ENCODE peak calls at places on chromosomes 2 and 18, in five cellular contexts. One of them, this sample, is unnamed.

GRCh38 chr2:175450029-175450428 is 268.5 kb upstream of the ATP5MC3 start:
- DNase-seq in coronary artery: no peak
- DNase-seq in EL: no peak
- DNase-seq in Calu3: no peak
- DNase-seq in HT1080: no peak
- DNase-seq in this sample: no peak

GRCh38 chr2:64766841-64767669 is 113.3 kb upstream of the SERTAD2 start:
- DNase-seq in coronary artery: no peak
- DNase-seq in EL: peak; percentile 33
- DNase-seq in Calu3: no peak
- DNase-seq in HT1080: peak; percentile 22
- DNase-seq in this sample: no peak

GRCh38 chr18:3599861-3600260 is 149.9 kb downstream of the TGIF1 start:
- DNase-seq in coronary artery: no peak
- DNase-seq in EL: no peak
- DNase-seq in Calu3: no peak
- DNase-seq in HT1080: no peak
- DNase-seq in this sample: no peak

GRCh38 chr18:48926420-48926857 is 24.3 kb downstream of the SMAD7 start:
- DNase-seq in coronary artery: no peak
- DNase-seq in EL: no peak
- DNase-seq in Calu3: no peak
- DNase-seq in HT1080: no peak
- DNase-seq in this sample: no peak

GRCh38 chr2:6343076-6343475 is 522.6 kb downstream of the CMPK2 start:
- DNase-seq in coronary artery: no peak
- DNase-seq in EL: no peak
- DNase-seq in Calu3: no peak
- DNase-seq in HT1080: no peak
- DNase-seq in this sample: no peak

GRCh38 chr2:202376460-202377307 is 557 bp downstream of the BMPR2 start:
- DNase-seq in coronary artery: peak; percentile 82
- DNase-seq in EL: peak; percentile 63
- DNase-seq in Calu3: peak; percentile 51
- DNase-seq in HT1080: peak; percentile 64
- DNase-seq in this sample: peak; percentile 40

GRCh38 chr2:42979870-42980763 is 187.7 kb upstream of the HAAO start:
- DNase-seq in coronary artery: no peak
- DNase-seq in EL: no peak
- DNase-seq in Calu3: no peak
- DNase-seq in HT1080: no peak
- DNase-seq in this sample: no peak

GRCh38 chr2:107137711-107138110 is 251.7 kb upstream of the ST6GAL2 start:
- DNase-seq in coronary artery: no peak
- DNase-seq in EL: no peak
- DNase-seq in Calu3: no peak
- DNase-seq in HT1080: no peak
- DNase-seq in this sample: no peak

GRCh38 chr2:109614715-109615636 is 812 bp downstream of the SOWAHC start:
- DNase-seq in coronary artery: peak; percentile 80
- DNase-seq in EL: peak; percentile 37
- DNase-seq in Calu3: peak; percentile 42
- DNase-seq in HT1080: peak; percentile 30
- DNase-seq in this sample: no peak

GRCh38 chr2:1544478-1545069 is 131.3 kb downstream of the TPO start:
- DNase-seq in coronary artery: no peak
- DNase-seq in EL: peak; percentile 73
- DNase-seq in Calu3: no peak
- DNase-seq in HT1080: peak; percentile 23
- DNase-seq in this sample: no peak

GRCh38 chr2:129765326-129766158 is 213.9 kb upstream of the RAB6C start:
- DNase-seq in coronary artery: peak; percentile 57
- DNase-seq in EL: no peak
- DNase-seq in Calu3: no peak
- DNase-seq in HT1080: peak; percentile 17
- DNase-seq in this sample: no peak

GRCh38 chr2:197707316-197708213 is 2.4 kb downstream of the MARS2 start:
- DNase-seq in coronary artery: no peak
- DNase-seq in EL: peak; percentile 56
- DNase-seq in Calu3: no peak
- DNase-seq in HT1080: peak; percentile 48
- DNase-seq in this sample: no peak

GRCh38 chr18:58669731-58670379 is 1.4 kb upstream of the MALT1 start:
- DNase-seq in coronary artery: no peak
- DNase-seq in EL: peak; percentile 84
- DNase-seq in Calu3: peak; percentile 28
- DNase-seq in HT1080: peak; percentile 84
- DNase-seq in this sample: peak; percentile 52

GRCh38 chr2:217858519-217859466 is 144.0 kb downstream of the TNS1 start:
- DNase-seq in coronary artery: peak; percentile 98
- DNase-seq in EL: peak; percentile 89
- DNase-seq in Calu3: no peak
- DNase-seq in HT1080: no peak
- DNase-seq in this sample: peak; percentile 33

GRCh38 chr2:219641390-219642063 is 14.1 kb downstream of the SLC4A3 start:
- DNase-seq in coronary artery: no peak
- DNase-seq in EL: no peak
- DNase-seq in Calu3: no peak
- DNase-seq in HT1080: no peak
- DNase-seq in this sample: no peak

GRCh38 chr2:48510329-48510728 is 19.6 kb upstream of the STON1 start:
- DNase-seq in coronary artery: no peak
- DNase-seq in EL: peak; percentile 30
- DNase-seq in Calu3: no peak
- DNase-seq in HT1080: no peak
- DNase-seq in this sample: no peak

GRCh38 chr18:79139206-79139605 is 70.0 kb downstream of the ATP9B start:
- DNase-seq in coronary artery: no peak
- DNase-seq in EL: no peak
- DNase-seq in Calu3: no peak
- DNase-seq in HT1080: no peak
- DNase-seq in this sample: no peak

GRCh38 chr2:238238766-238239551 is 879 bp downstream of the HES6 start:
- DNase-seq in coronary artery: peak; percentile 74
- DNase-seq in EL: no peak
- DNase-seq in Calu3: no peak
- DNase-seq in HT1080: no peak
- DNase-seq in this sample: no peak

GRCh38 chr2:30149513-30149912 is 2.7 kb downstream of the YPEL5 start:
- DNase-seq in coronary artery: no peak
- DNase-seq in EL: peak; percentile 30
- DNase-seq in Calu3: no peak
- DNase-seq in HT1080: no peak
- DNase-seq in this sample: no peak

GRCh38 chr2:23757686-23758433 is 169.1 kb downstream of the ATAD2B start:
- DNase-seq in coronary artery: no peak
- DNase-seq in EL: peak; percentile 79
- DNase-seq in Calu3: peak; percentile 12
- DNase-seq in HT1080: peak; percentile 89
- DNase-seq in this sample: no peak

This sample was measured in DMS79.